ENCODE peak calls at places on chromosomes 3 and 15, in eight cellular contexts. T, F, O, S, M, C, G and Q are unnamed samples.

GRCh38 chr3:140247775-140248174 is 312.8 kb downstream of the CLSTN2 start:
- DNase-seq in T (no peak), F (no peak), O (no peak), S (no peak), M (no peak), C (no peak), G (no peak), Q (no peak)

GRCh38 chr3:42991369-42992315 is 12.5 kb downstream of the GASK1A start:
- DNase-seq in T (no peak), F (no peak), O (peak), S (no peak), M (no peak), C (no peak), G (no peak), Q (no peak)

GRCh38 chr15:25950014-25950413 is 86.9 kb upstream of the ATP10A start:
- DNase-seq in T (no peak), F (no peak), O (no peak), S (no peak), M (no peak), C (no peak), G (no peak), Q (no peak)

GRCh38 chr15:90083954-90084607 is 18.2 kb downstream of the IDH2 start:
- DNase-seq in T (no peak), F (peak), O (no peak), S (no peak), M (no peak), C (no peak), G (no peak), Q (no peak)

GRCh38 chr3:24195504-24196230 is 250.6 kb downstream of the NR1D2 start:
- DNase-seq in T (no peak), F (no peak), O (no peak), S (no peak), M (no peak), C (no peak), G (no peak), Q (no peak)

GRCh38 chr3:56904526-56905245 is 102.9 kb upstream of the ARHGEF3 start:
- DNase-seq in T (no peak), F (no peak), O (no peak), S (no peak), M (no peak), C (no peak), G (no peak), Q (no peak)

GRCh38 chr3:30113906-30114305 is 492.5 kb upstream of the TGFBR2 start:
- DNase-seq in T (no peak), F (no peak), O (no peak), S (no peak), M (no peak), C (no peak), G (no peak), Q (no peak)

GRCh38 chr15:90201944-90202375 is 830 bp downstream of the SEMA4B start:
- DNase-seq in T (no peak), F (peak), O (no peak), S (no peak), M (no peak), C (peak), G (no peak), Q (no peak)

GRCh38 chr15:26970712-26971210 is at the start of gene GABRG3:
- DNase-seq in T (no peak), F (peak), O (no peak), S (no peak), M (peak), C (no peak), G (no peak), Q (peak)

GRCh38 chr3:43638594-43639447 is 17.0 kb upstream of the ANO10 start:
- DNase-seq in T (no peak), F (peak), O (no peak), S (peak), M (no peak), C (no peak), G (peak), Q (no peak)

GRCh38 chr15:91561371-91562100 is 292.0 kb upstream of the SLCO3A1 start:
- DNase-seq in T (no peak), F (no peak), O (peak), S (no peak), M (no peak), C (peak), G (peak), Q (peak)

GRCh38 chr3:16513141-16514020 is at the start of gene RFTN1:
- DNase-seq in T (no peak), F (peak), O (peak), S (peak), M (no peak), C (peak), G (no peak), Q (peak)